ENCODE peak calls at places on chromosomes 4 and X, in eight cellular contexts. One of them, this sample, is unnamed.

GRCh38 chr4:8694651-8695151 is 102.1 kb downstream of the CPZ start:
- DNase-seq in left cardiac atrium: no peak
- DNase-seq in neural progenitor cell: no peak
- DNase-seq in stimulated activated CD4-positive, alpha-beta T cell treated with anti-CD3 and anti-CD28 coated beads, Interleukin-15, amount 100 ng/mL, for 1 hour: no peak
- DNase-seq in non-pigmented ciliary epithelial cell: no peak
- DNase-seq in upper lobe of right lung: peak
- DNase-seq in astrocyte: no peak
- DNase-seq in NCI-H1436: no peak
- DNase-seq in this sample: no peak

GRCh38 chr4:150828159-150828558 is 186.9 kb downstream of the LRBA start:
- DNase-seq in neural progenitor cell: no peak
- DNase-seq in NCI-H1436: no peak
- DNase-seq in non-pigmented ciliary epithelial cell: no peak
- DNase-seq in astrocyte: no peak
- DNase-seq in left cardiac atrium: no peak
- DNase-seq in upper lobe of right lung: no peak
- DNase-seq in stimulated activated CD4-positive, alpha-beta T cell treated with anti-CD3 and anti-CD28 coated beads, Interleukin-15, amount 100 ng/mL, for 1 hour: no peak
- DNase-seq in this sample: no peak

GRCh38 chrX:123975180-123975579 is 13.7 kb downstream of the STAG2 start:
- DNase-seq in NCI-H1436: no peak
- DNase-seq in stimulated activated CD4-positive, alpha-beta T cell treated with anti-CD3 and anti-CD28 coated beads, Interleukin-15, amount 100 ng/mL, for 1 hour: no peak
- DNase-seq in non-pigmented ciliary epithelial cell: no peak
- DNase-seq in astrocyte: peak
- DNase-seq in left cardiac atrium: no peak
- DNase-seq in upper lobe of right lung: no peak
- DNase-seq in neural progenitor cell: no peak
- DNase-seq in this sample: no peak

GRCh38 chr4:16140520-16141249 is 56.9 kb upstream of the PROM1 start:
- DNase-seq in left cardiac atrium: no peak
- DNase-seq in stimulated activated CD4-positive, alpha-beta T cell treated with anti-CD3 and anti-CD28 coated beads, Interleukin-15, amount 100 ng/mL, for 1 hour: no peak
- DNase-seq in neural progenitor cell: no peak
- DNase-seq in astrocyte: peak
- DNase-seq in upper lobe of right lung: no peak
- DNase-seq in NCI-H1436: no peak
- DNase-seq in non-pigmented ciliary epithelial cell: peak
- DNase-seq in this sample: no peak

GRCh38 chrX:58025979-58026378 is 115.7 kb upstream of the ZXDA start:
- DNase-seq in stimulated activated CD4-positive, alpha-beta T cell treated with anti-CD3 and anti-CD28 coated beads, Interleukin-15, amount 100 ng/mL, for 1 hour: no peak
- DNase-seq in NCI-H1436: no peak
- DNase-seq in neural progenitor cell: peak
- DNase-seq in non-pigmented ciliary epithelial cell: no peak
- DNase-seq in left cardiac atrium: peak
- DNase-seq in upper lobe of right lung: no peak
- DNase-seq in astrocyte: no peak
- DNase-seq in this sample: peak

GRCh38 chr4:89482248-89482647 is 174.6 kb upstream of the GPRIN3 start:
- DNase-seq in neural progenitor cell: peak
- DNase-seq in left cardiac atrium: no peak
- DNase-seq in NCI-H1436: no peak
- DNase-seq in stimulated activated CD4-positive, alpha-beta T cell treated with anti-CD3 and anti-CD28 coated beads, Interleukin-15, amount 100 ng/mL, for 1 hour: no peak
- DNase-seq in upper lobe of right lung: no peak
- DNase-seq in non-pigmented ciliary epithelial cell: no peak
- DNase-seq in astrocyte: peak
- DNase-seq in this sample: peak

GRCh38 chr4:176794151-176794550 is 1.4 kb upstream of the VEGFC start:
- DNase-seq in left cardiac atrium: no peak
- DNase-seq in stimulated activated CD4-positive, alpha-beta T cell treated with anti-CD3 and anti-CD28 coated beads, Interleukin-15, amount 100 ng/mL, for 1 hour: no peak
- DNase-seq in upper lobe of right lung: no peak
- DNase-seq in non-pigmented ciliary epithelial cell: peak
- DNase-seq in neural progenitor cell: no peak
- DNase-seq in NCI-H1436: no peak
- DNase-seq in astrocyte: peak
- DNase-seq in this sample: no peak

GRCh38 chrX:124223524-124223923 is 108.9 kb upstream of the TEX13D start:
- DNase-seq in neural progenitor cell: peak
- DNase-seq in upper lobe of right lung: no peak
- DNase-seq in non-pigmented ciliary epithelial cell: no peak
- DNase-seq in NCI-H1436: no peak
- DNase-seq in astrocyte: no peak
- DNase-seq in left cardiac atrium: no peak
- DNase-seq in stimulated activated CD4-positive, alpha-beta T cell treated with anti-CD3 and anti-CD28 coated beads, Interleukin-15, amount 100 ng/mL, for 1 hour: no peak
- DNase-seq in this sample: no peak

GRCh38 chr4:28845158-28845557 is 1875.0 kb upstream of the PCDH7 start:
- DNase-seq in upper lobe of right lung: no peak
- DNase-seq in left cardiac atrium: no peak
- DNase-seq in non-pigmented ciliary epithelial cell: no peak
- DNase-seq in neural progenitor cell: no peak
- DNase-seq in astrocyte: no peak
- DNase-seq in NCI-H1436: no peak
- DNase-seq in stimulated activated CD4-positive, alpha-beta T cell treated with anti-CD3 and anti-CD28 coated beads, Interleukin-15, amount 100 ng/mL, for 1 hour: no peak
- DNase-seq in this sample: no peak

GRCh38 chr4:119124314-119124713 is 11.3 kb upstream of the MYOZ2 start:
- DNase-seq in NCI-H1436: no peak
- DNase-seq in left cardiac atrium: no peak
- DNase-seq in upper lobe of right lung: no peak
- DNase-seq in astrocyte: peak
- DNase-seq in stimulated activated CD4-positive, alpha-beta T cell treated with anti-CD3 and anti-CD28 coated beads, Interleukin-15, amount 100 ng/mL, for 1 hour: no peak
- DNase-seq in neural progenitor cell: no peak
- DNase-seq in non-pigmented ciliary epithelial cell: no peak
- DNase-seq in this sample: no peak

GRCh38 chr4:8545439-8545765 is 34.8 kb upstream of the GPR78 start:
- DNase-seq in NCI-H1436: no peak
- DNase-seq in non-pigmented ciliary epithelial cell: no peak
- DNase-seq in upper lobe of right lung: peak
- DNase-seq in astrocyte: no peak
- DNase-seq in neural progenitor cell: no peak
- DNase-seq in stimulated activated CD4-positive, alpha-beta T cell treated with anti-CD3 and anti-CD28 coated beads, Interleukin-15, amount 100 ng/mL, for 1 hour: no peak
- DNase-seq in left cardiac atrium: no peak
- DNase-seq in this sample: no peak

GRCh38 chr4:28062562-28062961 is 1201.9 kb downstream of the STIM2 start:
- DNase-seq in NCI-H1436: no peak
- DNase-seq in neural progenitor cell: peak
- DNase-seq in non-pigmented ciliary epithelial cell: no peak
- DNase-seq in left cardiac atrium: no peak
- DNase-seq in upper lobe of right lung: no peak
- DNase-seq in stimulated activated CD4-positive, alpha-beta T cell treated with anti-CD3 and anti-CD28 coated beads, Interleukin-15, amount 100 ng/mL, for 1 hour: no peak
- DNase-seq in astrocyte: no peak
- DNase-seq in this sample: no peak

GRCh38 chr4:71288875-71289274 is 49.9 kb upstream of the SLC4A4 start:
- DNase-seq in left cardiac atrium: no peak
- DNase-seq in astrocyte: no peak
- DNase-seq in upper lobe of right lung: no peak
- DNase-seq in NCI-H1436: no peak
- DNase-seq in stimulated activated CD4-positive, alpha-beta T cell treated with anti-CD3 and anti-CD28 coated beads, Interleukin-15, amount 100 ng/mL, for 1 hour: no peak
- DNase-seq in neural progenitor cell: no peak
- DNase-seq in non-pigmented ciliary epithelial cell: no peak
- DNase-seq in this sample: no peak

GRCh38 chrX:100449696-100450606 is 39.9 kb upstream of the PCDH19 start:
- DNase-seq in neural progenitor cell: no peak
- DNase-seq in left cardiac atrium: peak
- DNase-seq in stimulated activated CD4-positive, alpha-beta T cell treated with anti-CD3 and anti-CD28 coated beads, Interleukin-15, amount 100 ng/mL, for 1 hour: no peak
- DNase-seq in upper lobe of right lung: no peak
- DNase-seq in NCI-H1436: no peak
- DNase-seq in astrocyte: no peak
- DNase-seq in non-pigmented ciliary epithelial cell: no peak
- DNase-seq in this sample: no peak

GRCh38 chr4:106691749-106692148 is 323.2 kb upstream of the GIMD1 start:
- DNase-seq in astrocyte: no peak
- DNase-seq in neural progenitor cell: peak
- DNase-seq in non-pigmented ciliary epithelial cell: no peak
- DNase-seq in upper lobe of right lung: no peak
- DNase-seq in NCI-H1436: no peak
- DNase-seq in stimulated activated CD4-positive, alpha-beta T cell treated with anti-CD3 and anti-CD28 coated beads, Interleukin-15, amount 100 ng/mL, for 1 hour: no peak
- DNase-seq in left cardiac atrium: no peak
- DNase-seq in this sample: no peak

GRCh38 chr4:155570661-155571060 is 96.0 kb upstream of the GUCY1A1 start:
- DNase-seq in stimulated activated CD4-positive, alpha-beta T cell treated with anti-CD3 and anti-CD28 coated beads, Interleukin-15, amount 100 ng/mL, for 1 hour: no peak
- DNase-seq in left cardiac atrium: no peak
- DNase-seq in upper lobe of right lung: no peak
- DNase-seq in astrocyte: no peak
- DNase-seq in non-pigmented ciliary epithelial cell: no peak
- DNase-seq in neural progenitor cell: no peak
- DNase-seq in NCI-H1436: no peak
- DNase-seq in this sample: no peak

GRCh38 chr4:76200771-76201224 is 12.8 kb downstream of the SCARB2 start:
- DNase-seq in astrocyte: no peak
- DNase-seq in stimulated activated CD4-positive, alpha-beta T cell treated with anti-CD3 and anti-CD28 coated beads, Interleukin-15, amount 100 ng/mL, for 1 hour: no peak
- DNase-seq in left cardiac atrium: no peak
- DNase-seq in upper lobe of right lung: no peak
- DNase-seq in non-pigmented ciliary epithelial cell: no peak
- DNase-seq in NCI-H1436: no peak
- DNase-seq in neural progenitor cell: no peak
- DNase-seq in this sample: no peak

GRCh38 chr4:141636771-141637460 is 533 bp downstream of the IL15 start:
- DNase-seq in astrocyte: peak
- DNase-seq in upper lobe of right lung: peak
- DNase-seq in neural progenitor cell: peak
- DNase-seq in NCI-H1436: no peak
- DNase-seq in left cardiac atrium: peak
- DNase-seq in non-pigmented ciliary epithelial cell: no peak
- DNase-seq in stimulated activated CD4-positive, alpha-beta T cell treated with anti-CD3 and anti-CD28 coated beads, Interleukin-15, amount 100 ng/mL, for 1 hour: peak
- DNase-seq in this sample: no peak

GRCh38 chr4:1368421-1369090 is 21.5 kb downstream of the UVSSA start:
- DNase-seq in astrocyte: no peak
- DNase-seq in NCI-H1436: no peak
- DNase-seq in non-pigmented ciliary epithelial cell: no peak
- DNase-seq in left cardiac atrium: peak
- DNase-seq in upper lobe of right lung: peak
- DNase-seq in stimulated activated CD4-positive, alpha-beta T cell treated with anti-CD3 and anti-CD28 coated beads, Interleukin-15, amount 100 ng/mL, for 1 hour: no peak
- DNase-seq in neural progenitor cell: peak
- DNase-seq in this sample: no peak

GRCh38 chr4:84708406-84709135 is 125.6 kb downstream of the CDS1 start:
- DNase-seq in stimulated activated CD4-positive, alpha-beta T cell treated with anti-CD3 and anti-CD28 coated beads, Interleukin-15, amount 100 ng/mL, for 1 hour: no peak
- DNase-seq in neural progenitor cell: no peak
- DNase-seq in left cardiac atrium: no peak
- DNase-seq in upper lobe of right lung: no peak
- DNase-seq in NCI-H1436: no peak
- DNase-seq in astrocyte: no peak
- DNase-seq in non-pigmented ciliary epithelial cell: no peak
- DNase-seq in this sample: no peak

GRCh38 chrX:154018518-154019060 is 1.1 kb downstream of the IRAK1 start:
- DNase-seq in NCI-H1436: no peak
- DNase-seq in stimulated activated CD4-positive, alpha-beta T cell treated with anti-CD3 and anti-CD28 coated beads, Interleukin-15, amount 100 ng/mL, for 1 hour: no peak
- DNase-seq in left cardiac atrium: no peak
- DNase-seq in neural progenitor cell: no peak
- DNase-seq in upper lobe of right lung: no peak
- DNase-seq in non-pigmented ciliary epithelial cell: no peak
- DNase-seq in astrocyte: no peak
- DNase-seq in this sample: no peak

GRCh38 chrX:1599791-1600405 is 8.5 kb downstream of the AKAP17A start:
- DNase-seq in NCI-H1436: no peak
- DNase-seq in upper lobe of right lung: peak
- DNase-seq in non-pigmented ciliary epithelial cell: no peak
- DNase-seq in left cardiac atrium: no peak
- DNase-seq in neural progenitor cell: no peak
- DNase-seq in stimulated activated CD4-positive, alpha-beta T cell treated with anti-CD3 and anti-CD28 coated beads, Interleukin-15, amount 100 ng/mL, for 1 hour: no peak
- DNase-seq in astrocyte: no peak
- DNase-seq in this sample: no peak

This sample was measured in NCI-H1417 treated with DMSO at 0.1 percent for 48 hours.